ENCODE peak calls at places on chromosome 12, in eight cellular contexts. One of them, this sample, is unnamed.

GRCh38 chr12:65522956-65523857 is 244.7 kb downstream of the MSRB3 start:
- DNase-seq in pancreas: no peak
- DNase-seq in osteocyte: no peak
- DNase-seq in activated B cell treated with CpG ODN at 0.5 μM for 24 hours: no peak
- DNase-seq in mammary epithelial cell: no peak
- DNase-seq in stomach: no peak
- DNase-seq in AG04450: no peak
- DNase-seq in Peyer's patch: no peak
- DNase-seq in this sample: no peak

GRCh38 chr12:104833756-104834155 is 124.3 kb downstream of the SLC41A2 start:
- DNase-seq in pancreas: no peak
- DNase-seq in osteocyte: no peak
- DNase-seq in activated B cell treated with CpG ODN at 0.5 μM for 24 hours: no peak
- DNase-seq in mammary epithelial cell: no peak
- DNase-seq in stomach: no peak
- DNase-seq in AG04450: no peak
- DNase-seq in Peyer's patch: no peak
- DNase-seq in this sample: no peak

GRCh38 chr12:33994857-33995808 is 27.2 kb upstream of the ALG10 start:
- DNase-seq in pancreas: no peak
- DNase-seq in osteocyte: no peak
- DNase-seq in activated B cell treated with CpG ODN at 0.5 μM for 24 hours: no peak
- DNase-seq in mammary epithelial cell: peak
- DNase-seq in stomach: no peak
- DNase-seq in AG04450: no peak
- DNase-seq in Peyer's patch: no peak
- DNase-seq in this sample: no peak

GRCh38 chr12:9163392-9163791 is 44.8 kb downstream of the PZP start:
- DNase-seq in pancreas: no peak
- DNase-seq in osteocyte: no peak
- DNase-seq in activated B cell treated with CpG ODN at 0.5 μM for 24 hours: no peak
- DNase-seq in mammary epithelial cell: peak
- DNase-seq in stomach: no peak
- DNase-seq in AG04450: no peak
- DNase-seq in Peyer's patch: no peak
- DNase-seq in this sample: no peak

GRCh38 chr12:82746668-82747067 is 60.0 kb downstream of the TMTC2 start:
- DNase-seq in pancreas: no peak
- DNase-seq in osteocyte: no peak
- DNase-seq in activated B cell treated with CpG ODN at 0.5 μM for 24 hours: no peak
- DNase-seq in mammary epithelial cell: no peak
- DNase-seq in stomach: no peak
- DNase-seq in AG04450: no peak
- DNase-seq in Peyer's patch: no peak
- DNase-seq in this sample: no peak

GRCh38 chr12:109864916-109865315 is 15.4 kb downstream of the GLTP start:
- DNase-seq in pancreas: no peak
- DNase-seq in osteocyte: no peak
- DNase-seq in activated B cell treated with CpG ODN at 0.5 μM for 24 hours: no peak
- DNase-seq in mammary epithelial cell: peak
- DNase-seq in stomach: no peak
- DNase-seq in AG04450: no peak
- DNase-seq in Peyer's patch: no peak
- DNase-seq in this sample: no peak

GRCh38 chr12:24057920-24058476 is 108.5 kb upstream of the SOX5 start:
- DNase-seq in pancreas: no peak
- DNase-seq in osteocyte: no peak
- DNase-seq in activated B cell treated with CpG ODN at 0.5 μM for 24 hours: no peak
- DNase-seq in mammary epithelial cell: no peak
- DNase-seq in stomach: no peak
- DNase-seq in AG04450: no peak
- DNase-seq in Peyer's patch: no peak
- DNase-seq in this sample: no peak

GRCh38 chr12:88814789-88815188 is 234.5 kb upstream of the KITLG start:
- DNase-seq in pancreas: no peak
- DNase-seq in osteocyte: no peak
- DNase-seq in activated B cell treated with CpG ODN at 0.5 μM for 24 hours: no peak
- DNase-seq in mammary epithelial cell: no peak
- DNase-seq in stomach: no peak
- DNase-seq in AG04450: no peak
- DNase-seq in Peyer's patch: no peak
- DNase-seq in this sample: no peak

GRCh38 chr12:76719171-76719631 is 44.7 kb upstream of the ZDHHC17 start:
- DNase-seq in pancreas: no peak
- DNase-seq in osteocyte: no peak
- DNase-seq in activated B cell treated with CpG ODN at 0.5 μM for 24 hours: no peak
- DNase-seq in mammary epithelial cell: peak
- DNase-seq in stomach: no peak
- DNase-seq in AG04450: no peak
- DNase-seq in Peyer's patch: no peak
- DNase-seq in this sample: no peak

GRCh38 chr12:113276306-113276705 is 55.0 kb downstream of the TPCN1 start:
- DNase-seq in pancreas: peak
- DNase-seq in osteocyte: no peak
- DNase-seq in activated B cell treated with CpG ODN at 0.5 μM for 24 hours: no peak
- DNase-seq in mammary epithelial cell: no peak
- DNase-seq in stomach: no peak
- DNase-seq in AG04450: no peak
- DNase-seq in Peyer's patch: no peak
- DNase-seq in this sample: no peak

GRCh38 chr12:120468271-120468845 is 1.2 kb downstream of the SRSF9 start:
- DNase-seq in pancreas: no peak
- DNase-seq in osteocyte: no peak
- DNase-seq in activated B cell treated with CpG ODN at 0.5 μM for 24 hours: peak
- DNase-seq in mammary epithelial cell: peak
- DNase-seq in stomach: peak
- DNase-seq in AG04450: no peak
- DNase-seq in Peyer's patch: peak
- DNase-seq in this sample: peak

GRCh38 chr12:96271469-96272199 is 77.5 kb downstream of the ELK3 start:
- DNase-seq in pancreas: no peak
- DNase-seq in osteocyte: no peak
- DNase-seq in activated B cell treated with CpG ODN at 0.5 μM for 24 hours: no peak
- DNase-seq in mammary epithelial cell: no peak
- DNase-seq in stomach: no peak
- DNase-seq in AG04450: no peak
- DNase-seq in Peyer's patch: no peak
- DNase-seq in this sample: no peak

GRCh38 chr12:15116073-15116472 is 105.1 kb downstream of the RERG start:
- DNase-seq in pancreas: no peak
- DNase-seq in osteocyte: no peak
- DNase-seq in activated B cell treated with CpG ODN at 0.5 μM for 24 hours: no peak
- DNase-seq in mammary epithelial cell: no peak
- DNase-seq in stomach: no peak
- DNase-seq in AG04450: no peak
- DNase-seq in Peyer's patch: no peak
- DNase-seq in this sample: no peak

GRCh38 chr12:43579240-43579639 is 27.2 kb upstream of the ADAMTS20 start:
- DNase-seq in pancreas: no peak
- DNase-seq in osteocyte: no peak
- DNase-seq in activated B cell treated with CpG ODN at 0.5 μM for 24 hours: no peak
- DNase-seq in mammary epithelial cell: no peak
- DNase-seq in stomach: no peak
- DNase-seq in AG04450: no peak
- DNase-seq in Peyer's patch: no peak
- DNase-seq in this sample: no peak

GRCh38 chr12:105814283-105814682 is 324.5 kb downstream of the NUAK1 start:
- DNase-seq in pancreas: no peak
- DNase-seq in osteocyte: no peak
- DNase-seq in activated B cell treated with CpG ODN at 0.5 μM for 24 hours: no peak
- DNase-seq in mammary epithelial cell: no peak
- DNase-seq in stomach: no peak
- DNase-seq in AG04450: no peak
- DNase-seq in Peyer's patch: no peak
- DNase-seq in this sample: no peak

GRCh38 chr12:65465766-65466547 is 187.5 kb downstream of the MSRB3 start:
- DNase-seq in pancreas: no peak
- DNase-seq in osteocyte: no peak
- DNase-seq in activated B cell treated with CpG ODN at 0.5 μM for 24 hours: no peak
- DNase-seq in mammary epithelial cell: no peak
- DNase-seq in stomach: no peak
- DNase-seq in AG04450: no peak
- DNase-seq in Peyer's patch: no peak
- DNase-seq in this sample: no peak

GRCh38 chr12:52615912-52616311 is 2.4 kb downstream of the KRT73 start:
- DNase-seq in pancreas: no peak
- DNase-seq in osteocyte: peak
- DNase-seq in activated B cell treated with CpG ODN at 0.5 μM for 24 hours: no peak
- DNase-seq in mammary epithelial cell: no peak
- DNase-seq in stomach: no peak
- DNase-seq in AG04450: no peak
- DNase-seq in Peyer's patch: no peak
- DNase-seq in this sample: no peak

GRCh38 chr12:93173178-93173957 is 204.4 kb upstream of the NUDT4 start:
- DNase-seq in pancreas: no peak
- DNase-seq in osteocyte: no peak
- DNase-seq in activated B cell treated with CpG ODN at 0.5 μM for 24 hours: no peak
- DNase-seq in mammary epithelial cell: no peak
- DNase-seq in stomach: no peak
- DNase-seq in AG04450: no peak
- DNase-seq in Peyer's patch: no peak
- DNase-seq in this sample: no peak

GRCh38 chr12:108914031-108914630 is 34.2 kb downstream of the DAO start:
- DNase-seq in pancreas: no peak
- DNase-seq in osteocyte: no peak
- DNase-seq in activated B cell treated with CpG ODN at 0.5 μM for 24 hours: no peak
- DNase-seq in mammary epithelial cell: peak
- DNase-seq in stomach: no peak
- DNase-seq in AG04450: no peak
- DNase-seq in Peyer's patch: no peak
- DNase-seq in this sample: no peak

GRCh38 chr12:60498656-60499055 is 902.8 kb downstream of the SLC16A7 start:
- DNase-seq in pancreas: no peak
- DNase-seq in osteocyte: no peak
- DNase-seq in activated B cell treated with CpG ODN at 0.5 μM for 24 hours: no peak
- DNase-seq in mammary epithelial cell: no peak
- DNase-seq in stomach: no peak
- DNase-seq in AG04450: no peak
- DNase-seq in Peyer's patch: no peak
- DNase-seq in this sample: no peak

GRCh38 chr12:60489071-60489470 is 893.2 kb downstream of the SLC16A7 start:
- DNase-seq in pancreas: no peak
- DNase-seq in osteocyte: no peak
- DNase-seq in activated B cell treated with CpG ODN at 0.5 μM for 24 hours: no peak
- DNase-seq in mammary epithelial cell: peak
- DNase-seq in stomach: no peak
- DNase-seq in AG04450: no peak
- DNase-seq in Peyer's patch: no peak
- DNase-seq in this sample: no peak

DNA sequence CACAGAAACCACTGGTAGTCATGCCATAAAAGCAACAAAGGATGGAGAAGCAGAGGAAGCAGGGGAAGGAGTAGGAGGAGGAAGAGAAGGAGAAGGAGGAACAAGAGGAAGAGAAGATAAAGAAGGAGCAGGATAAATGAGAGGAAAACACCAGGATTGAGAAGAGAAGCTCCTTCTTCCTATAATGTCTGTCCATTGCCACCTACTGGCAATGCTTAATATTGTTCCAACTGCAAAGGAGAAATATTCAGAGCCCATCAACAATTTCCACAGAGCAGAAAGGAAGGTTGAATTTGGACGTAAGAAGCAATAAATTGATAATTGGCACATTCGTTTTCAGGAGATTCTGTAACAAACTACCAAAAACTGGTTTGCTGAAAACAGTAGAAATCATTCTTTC is 898.4 kb downstream of the SLC16A7 start:
- DNase-seq in pancreas: no peak
- DNase-seq in osteocyte: no peak
- DNase-seq in activated B cell treated with CpG ODN at 0.5 μM for 24 hours: no peak
- DNase-seq in mammary epithelial cell: peak
- DNase-seq in stomach: no peak
- DNase-seq in AG04450: peak
- DNase-seq in Peyer's patch: no peak
- DNase-seq in this sample: peak
- TF ChIP-seq CTCF in pancreas: peak
- TF ChIP-seq CTCF in osteocyte: peak
- TF ChIP-seq CTCF in activated B cell treated with CpG ODN at 0.5 μM for 24 hours: no peak
- TF ChIP-seq CTCF in mammary epithelial cell: peak
- TF ChIP-seq CTCF in stomach: peak
- TF ChIP-seq CTCF in AG04450: peak
- TF ChIP-seq CTCF in Peyer's patch: no peak
- TF ChIP-seq CTCF in this sample: no peak

DNA sequence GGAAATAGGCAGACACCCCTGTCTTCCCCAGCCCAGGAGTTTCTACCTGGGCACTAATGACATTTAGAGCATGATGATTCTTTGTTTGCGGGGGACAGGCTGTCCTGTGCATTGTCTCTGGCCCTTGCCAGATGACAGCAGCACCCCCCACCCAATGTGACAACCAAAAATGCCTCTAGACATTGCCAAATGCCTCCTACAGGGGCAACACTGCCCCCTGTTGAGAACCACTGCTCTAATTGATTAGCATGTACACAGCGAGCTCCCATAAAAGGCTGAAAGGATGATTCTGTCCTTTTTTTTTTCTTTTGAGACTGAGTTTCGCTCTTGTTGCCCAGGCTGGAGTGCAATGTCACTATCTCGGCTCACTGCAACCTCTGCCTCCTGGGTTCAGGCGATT is 50.5 kb downstream of the MAP1LC3B2 start:
- DNase-seq in pancreas: no peak
- DNase-seq in osteocyte: no peak
- DNase-seq in activated B cell treated with CpG ODN at 0.5 μM for 24 hours: no peak
- DNase-seq in mammary epithelial cell: no peak
- DNase-seq in stomach: no peak
- DNase-seq in AG04450: no peak
- DNase-seq in Peyer's patch: peak
- DNase-seq in this sample: no peak
- TF ChIP-seq CTCF in pancreas: no peak
- TF ChIP-seq CTCF in osteocyte: peak
- TF ChIP-seq CTCF in activated B cell treated with CpG ODN at 0.5 μM for 24 hours: no peak
- TF ChIP-seq CTCF in mammary epithelial cell: peak
- TF ChIP-seq CTCF in stomach: no peak
- TF ChIP-seq CTCF in AG04450: peak
- TF ChIP-seq CTCF in Peyer's patch: peak
- TF ChIP-seq CTCF in this sample: peak

DNA sequence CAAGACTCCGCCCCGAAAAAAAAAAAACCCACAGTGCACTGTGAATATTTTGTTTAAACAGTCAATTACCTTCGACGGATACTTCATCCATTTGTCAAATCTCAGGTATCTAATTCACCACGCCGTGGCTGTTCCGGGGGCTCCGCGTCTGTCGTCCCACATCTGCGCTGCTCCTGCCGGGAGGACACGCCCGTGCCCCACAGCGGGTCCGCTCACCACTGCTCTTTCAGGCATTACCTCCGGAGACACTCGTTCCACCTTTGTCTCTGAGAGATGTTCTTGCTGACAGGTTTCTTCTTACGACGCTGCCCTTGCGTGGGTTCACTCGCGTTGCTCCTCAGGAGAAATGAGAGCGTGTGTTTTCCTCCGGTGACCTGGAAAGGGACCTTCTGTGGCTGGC is 46.9 kb upstream of the FBRSL1 start:
- DNase-seq in pancreas: peak
- DNase-seq in osteocyte: no peak
- DNase-seq in activated B cell treated with CpG ODN at 0.5 μM for 24 hours: no peak
- DNase-seq in mammary epithelial cell: no peak
- DNase-seq in stomach: no peak
- DNase-seq in AG04450: no peak
- DNase-seq in Peyer's patch: no peak
- DNase-seq in this sample: no peak
- TF ChIP-seq CTCF in pancreas: no peak
- TF ChIP-seq CTCF in osteocyte: no peak
- TF ChIP-seq CTCF in activated B cell treated with CpG ODN at 0.5 μM for 24 hours: no peak
- TF ChIP-seq CTCF in mammary epithelial cell: no peak
- TF ChIP-seq CTCF in stomach: no peak
- TF ChIP-seq CTCF in AG04450: no peak
- TF ChIP-seq CTCF in Peyer's patch: no peak
- TF ChIP-seq CTCF in this sample: no peak

GRCh38 chr12:1800646-1801284 is 19.6 kb upstream of the LRTM2 start:
- DNase-seq in pancreas: peak
- DNase-seq in osteocyte: no peak
- DNase-seq in activated B cell treated with CpG ODN at 0.5 μM for 24 hours: peak
- DNase-seq in mammary epithelial cell: no peak
- DNase-seq in stomach: peak
- DNase-seq in AG04450: no peak
- DNase-seq in Peyer's patch: peak
- DNase-seq in this sample: peak
- TF ChIP-seq CTCF in pancreas: no peak
- TF ChIP-seq CTCF in osteocyte: peak
- TF ChIP-seq CTCF in activated B cell treated with CpG ODN at 0.5 μM for 24 hours: no peak
- TF ChIP-seq CTCF in mammary epithelial cell: no peak
- TF ChIP-seq CTCF in stomach: peak
- TF ChIP-seq CTCF in AG04450: peak
- TF ChIP-seq CTCF in Peyer's patch: peak
- TF ChIP-seq CTCF in this sample: peak